ENCODE peak calls at places on chromosomes 13 and 19, in seven cellular contexts. One of them, this sample, is unnamed.

GRCh38 chr19:1213391-1214286 is 8.1 kb downstream of the STK11 start:
- DNase-seq in caudate nucleus: peak; percentile 44
- DNase-seq in AG10803: peak; percentile 61
- DNase-seq in astrocyte of the spinal cord: peak; percentile 54
- DNase-seq in fibroblast of pulmonary artery: peak; percentile 73
- DNase-seq in GM12892: no peak
- DNase-seq in right cardiac atrium: peak; percentile 75
- DNase-seq in this sample: peak; percentile 77

GRCh38 chr19:33156354-33156753 is 24.4 kb downstream of the WDR88 start:
- DNase-seq in caudate nucleus: no peak
- DNase-seq in AG10803: peak; percentile 66
- DNase-seq in astrocyte of the spinal cord: no peak
- DNase-seq in fibroblast of pulmonary artery: peak; percentile 82
- DNase-seq in GM12892: no peak
- DNase-seq in right cardiac atrium: no peak
- DNase-seq in this sample: no peak

GRCh38 chr13:60612593-60612992 is 215.6 kb downstream of the TDRD3 start:
- DNase-seq in caudate nucleus: no peak
- DNase-seq in AG10803: peak; percentile 13
- DNase-seq in astrocyte of the spinal cord: no peak
- DNase-seq in fibroblast of pulmonary artery: peak; percentile 6
- DNase-seq in GM12892: no peak
- DNase-seq in right cardiac atrium: no peak
- DNase-seq in this sample: no peak

GRCh38 chr19:39217094-39217493 is 13.0 kb upstream of the SYCN start:
- DNase-seq in caudate nucleus: no peak
- DNase-seq in AG10803: no peak
- DNase-seq in astrocyte of the spinal cord: no peak
- DNase-seq in fibroblast of pulmonary artery: no peak
- DNase-seq in GM12892: no peak
- DNase-seq in right cardiac atrium: no peak
- DNase-seq in this sample: no peak

GRCh38 chr13:113548171-113548641 is 36.3 kb upstream of the TFDP1 start:
- DNase-seq in caudate nucleus: no peak
- DNase-seq in AG10803: peak; percentile 38
- DNase-seq in astrocyte of the spinal cord: peak; percentile 75
- DNase-seq in fibroblast of pulmonary artery: peak; percentile 36
- DNase-seq in GM12892: no peak
- DNase-seq in right cardiac atrium: no peak
- DNase-seq in this sample: no peak

GRCh38 chr19:42282036-42282762 is 13.1 kb downstream of the CIC start:
- DNase-seq in caudate nucleus: no peak
- DNase-seq in AG10803: no peak
- DNase-seq in astrocyte of the spinal cord: no peak
- DNase-seq in fibroblast of pulmonary artery: no peak
- DNase-seq in GM12892: no peak
- DNase-seq in right cardiac atrium: no peak
- DNase-seq in this sample: no peak

GRCh38 chr19:42273407-42274064 is 4.5 kb downstream of the CIC start:
- DNase-seq in caudate nucleus: no peak
- DNase-seq in AG10803: no peak
- DNase-seq in astrocyte of the spinal cord: no peak
- DNase-seq in fibroblast of pulmonary artery: no peak
- DNase-seq in GM12892: no peak
- DNase-seq in right cardiac atrium: no peak
- DNase-seq in this sample: no peak

GRCh38 chr13:22402682-22403081 is 731.8 kb downstream of the FGF9 start:
- DNase-seq in caudate nucleus: no peak
- DNase-seq in AG10803: no peak
- DNase-seq in astrocyte of the spinal cord: no peak
- DNase-seq in fibroblast of pulmonary artery: no peak
- DNase-seq in GM12892: no peak
- DNase-seq in right cardiac atrium: no peak
- DNase-seq in this sample: no peak

GRCh38 chr19:28316464-28316863 is 896.5 kb downstream of the UQCRFS1 start:
- DNase-seq in caudate nucleus: no peak
- DNase-seq in AG10803: no peak
- DNase-seq in astrocyte of the spinal cord: no peak
- DNase-seq in fibroblast of pulmonary artery: no peak
- DNase-seq in GM12892: no peak
- DNase-seq in right cardiac atrium: no peak
- DNase-seq in this sample: no peak

GRCh38 chr13:98143601-98144500 is 957 bp downstream of the FARP1 start:
- DNase-seq in caudate nucleus: no peak
- DNase-seq in AG10803: peak; percentile 66
- DNase-seq in astrocyte of the spinal cord: peak; percentile 53
- DNase-seq in fibroblast of pulmonary artery: peak; percentile 54
- DNase-seq in GM12892: no peak
- DNase-seq in right cardiac atrium: peak; percentile 34
- DNase-seq in this sample: no peak

GRCh38 chr13:80504453-80504852 is 163.5 kb upstream of the SPRY2 start:
- DNase-seq in caudate nucleus: no peak
- DNase-seq in AG10803: no peak
- DNase-seq in astrocyte of the spinal cord: no peak
- DNase-seq in fibroblast of pulmonary artery: peak; percentile 25
- DNase-seq in GM12892: no peak
- DNase-seq in right cardiac atrium: no peak
- DNase-seq in this sample: no peak